ENCODE peak calls at places on chromosomes 13 and 19, in ten cellular contexts. O, X, L, Z, H, N, G, Y, M and V are unnamed samples.

GRCh38 chr19:51342631-51343569 is 961 bp upstream of the VSIG10L start:
- DNase-seq in N (no peak), X (no peak), M (no peak), G (no peak), L (no peak), H (no peak), Z (no peak), O (no peak), Y (no peak), V (no peak)

GRCh38 chr13:69565334-69565733 is 542.3 kb upstream of the ATXN8OS start:
- DNase-seq in N (no peak), L (peak; percentile 8), Y (no peak), X (no peak), Z (peak; percentile 88), H (no peak), G (peak; percentile 0), M (no peak), O (no peak), V (no peak)

GRCh38 chr19:38433268-38433733 is at the start of gene RYR1:
- DNase-seq in H (peak; percentile 83), X (peak; percentile 71), Y (no peak), O (peak; percentile 74), L (peak; percentile 32), Z (no peak), N (no peak), G (peak; percentile 42), M (no peak), V (peak; percentile 38)

GRCh38 chr19:5992756-5993155 is 14.8 kb upstream of the RANBP3 start:
- DNase-seq in M (no peak), G (no peak), H (no peak), X (no peak), N (no peak), O (no peak), Z (no peak), L (no peak), Y (no peak), V (no peak)

GRCh38 chr13:113559061-113559460 is 25.5 kb upstream of the TFDP1 start:
- DNase-seq in Y (no peak), L (no peak), M (no peak), G (no peak), N (no peak), O (no peak), H (no peak), Z (no peak), X (no peak), V (no peak)

GRCh38 chr19:58033741-58034475 is at the start of gene ZSCAN1:
- DNase-seq in N (no peak), H (peak; percentile 82), M (peak; percentile 41), L (peak; percentile 75), Z (no peak), O (peak; percentile 32), Y (no peak), G (peak; percentile 91), X (peak; percentile 98), V (peak; percentile 99)

GRCh38 chr13:30126903-30127428 is 180.4 kb downstream of the KATNAL1 start:
- DNase-seq in Z (no peak), L (no peak), X (no peak), O (no peak), G (no peak), N (no peak), M (peak; percentile 61), Y (no peak), H (peak; percentile 24), V (no peak)

GRCh38 chr19:27794444-27795042 is 1418.4 kb downstream of the UQCRFS1 start:
- DNase-seq in L (no peak), Y (no peak), Z (no peak), G (peak; percentile 44), X (peak; percentile 22), O (no peak), N (no peak), H (peak; percentile 62), M (peak; percentile 47), V (no peak)

GRCh38 chr19:11482384-11483050 is 1.7 kb upstream of the ELAVL3 start:
- DNase-seq in G (peak; percentile 92), H (peak; percentile 97), N (peak; percentile 32), Y (peak; percentile 86), Z (peak; percentile 65), L (peak; percentile 96), X (peak; percentile 90), O (peak; percentile 91), M (peak; percentile 72), V (peak; percentile 90)

GRCh38 chr19:38993271-38993670 is 17.7 kb upstream of the FBXO17 start:
- DNase-seq in X (no peak), H (peak; percentile 70), N (no peak), O (no peak), M (peak; percentile 74), G (peak; percentile 68), Z (peak; percentile 84), Y (no peak), L (peak; percentile 53), V (no peak)

GRCh38 chr13:98220188-98220765 is 43.2 kb upstream of the RNF113B start:
- DNase-seq in H (no peak), X (no peak), Z (no peak), O (no peak), G (no peak), M (no peak), L (no peak), N (no peak), Y (no peak), V (no peak)

GRCh38 chr19:11729586-11729985 is 9.2 kb downstream of the ZNF823 start:
- DNase-seq in G (no peak), Z (no peak), X (no peak), N (no peak), L (no peak), M (no peak), O (no peak), Y (no peak), H (no peak), V (no peak)

GRCh38 chr13:29782798-29783197 is 67.6 kb downstream of the UBL3 start:
- DNase-seq in L (no peak), N (no peak), H (no peak), X (no peak), O (no peak), M (no peak), Z (no peak), Y (no peak), G (no peak), V (no peak)

GRCh38 chr13:27281420-27281819 is 10.8 kb downstream of the RASL11A start:
- DNase-seq in X (no peak), Y (no peak), O (no peak), M (no peak), G (no peak), H (no peak), Z (no peak), L (no peak), N (no peak), V (no peak)

GRCh38 chr19:18419699-18420460 is 682 bp downstream of the SSBP4 start:
- DNase-seq in G (no peak), Z (no peak), X (no peak), Y (no peak), N (no peak), H (no peak), M (no peak), L (no peak), O (peak; percentile 72), V (no peak)

GRCh38 chr13:33109801-33110200 is 93.6 kb downstream of the KL start:
- DNase-seq in L (no peak), O (no peak), G (no peak), N (no peak), Y (no peak), Z (no peak), X (no peak), H (no peak), M (no peak), V (no peak)

GRCh38 chr19:275958-276646 is 15.1 kb downstream of the PLPP2 start:
- DNase-seq in Y (no peak), X (no peak), L (no peak), G (no peak), N (no peak), Z (no peak), O (no peak), M (no peak), H (no peak), V (no peak)

GRCh38 chr13:32427852-32428580 is at the start of gene N4BP2L1:
- DNase-seq in Y (no peak), G (peak; percentile 55), N (no peak), M (no peak), O (peak; percentile 87), H (peak; percentile 80), Z (peak; percentile 11), X (peak; percentile 84), L (peak; percentile 57), V (peak; percentile 71)